ENCODE peak calls at places on chromosomes 6 and 20, in six cellular contexts. B is breast epithelium; Z is NCI-H2029 treated with DMSO at 0.1 percent for 48 hours; F is EH; J is effector CD4-positive, alpha-beta T cell; N is NCI-H2081. U is an unnamed sample.
A peak's percentile ranks its signal among the peaks of the same experiment; 100 is the strongest.

GRCh38 chr6:5751525-5752252 is 255.0 kb downstream of the NRN1 start:
- DNase-seq in B (no peak), Z (no peak), F (peak; percentile 38), J (no peak), N (no peak), U (no peak)

GRCh38 chr20:36435799-36436541 is 105.3 kb upstream of the MYL9 start:
- DNase-seq in B (peak; percentile 78), Z (peak; percentile 52), F (peak; percentile 55), J (peak; percentile 79), N (peak; percentile 88), U (peak; percentile 86)

GRCh38 chr6:37173573-37174195 is 3.7 kb downstream of the PIM1 start:
- DNase-seq in B (no peak), Z (no peak), F (no peak), J (peak; percentile 34), N (no peak), U (no peak)

GRCh38 chr6:26205625-26206574 is 118.7 kb downstream of the HFE start:
- DNase-seq in B (no peak), Z (peak; percentile 70), F (peak; percentile 90), J (no peak), N (peak; percentile 64), U (no peak)

GRCh38 chr6:32604434-32604877 is 14.8 kb upstream of the HLA-DRB1 start:
- DNase-seq in B (no peak), Z (no peak), F (no peak), J (no peak), N (no peak), U (no peak)

GRCh38 chr20:4951299-4951698 is 50.0 kb downstream of the SLC23A2 start:
- DNase-seq in B (no peak), Z (no peak), F (peak; percentile 77), J (no peak), N (no peak), U (no peak)

GRCh38 chr6:142907017-142907470 is 37.9 kb downstream of the HIVEP2 start:
- DNase-seq in B (no peak), Z (no peak), F (no peak), J (no peak), N (no peak), U (no peak)

GRCh38 chr20:2349801-2350200 is 30.9 kb upstream of the TGM6 start:
- DNase-seq in B (no peak), Z (no peak), F (peak; percentile 54), J (no peak), N (no peak), U (no peak)

GRCh38 chr20:19110285-19110684 is 102.2 kb upstream of the SLC24A3 start:
- DNase-seq in B (no peak), Z (no peak), F (no peak), J (no peak), N (no peak), U (no peak)

GRCh38 chr6:151440930-151441329 is 11.0 kb downstream of the RMND1 start:
- DNase-seq in B (no peak), Z (no peak), F (peak; percentile 48), J (no peak), N (no peak), U (no peak)

GRCh38 chr6:48978016-48978415 is 485.0 kb downstream of the MMUT start:
- DNase-seq in B (no peak), Z (no peak), F (peak; percentile 9), J (no peak), N (no peak), U (no peak)

GRCh38 chr6:39048481-39049399 is at the start of gene GLP1R:
- DNase-seq in B (no peak), Z (no peak), F (no peak), J (no peak), N (no peak), U (no peak)

GRCh38 chr6:157107915-157108651 is 215.2 kb downstream of the TMEM242 start:
- DNase-seq in B (no peak), Z (no peak), F (peak; percentile 92), J (no peak), N (no peak), U (no peak)

GRCh38 chr20:32028647-32029372 is 18.6 kb downstream of the CCM2L start:
- DNase-seq in B (no peak), Z (no peak), F (no peak), J (no peak), N (no peak), U (no peak)

GRCh38 chr6:110039996-110040383 is 61.9 kb downstream of the GPR6 start:
- DNase-seq in B (no peak), Z (peak; percentile 33), F (peak; percentile 49), J (peak; percentile 12), N (peak; percentile 61), U (no peak)

GRCh38 chr6:143689852-143690251 is 12.1 kb downstream of the PHACTR2 start:
- DNase-seq in B (no peak), Z (no peak), F (peak; percentile 57), J (no peak), N (no peak), U (no peak)

GRCh38 chr6:161489626-161490306 is 215.9 kb upstream of the AGPAT4 start:
- DNase-seq in B (no peak), Z (no peak), F (no peak), J (no peak), N (no peak), U (no peak)

GRCh38 chr6:127554435-127555006 is 22.5 kb upstream of the C6orf58 start:
- DNase-seq in B (no peak), Z (no peak), F (peak; percentile 49), J (no peak), N (peak; percentile 16), U (no peak)

GRCh38 chr6:38404355-38404754 is 235.4 kb downstream of the BTBD9 start:
- DNase-seq in B (no peak), Z (no peak), F (no peak), J (no peak), N (peak; percentile 5), U (no peak)

GRCh38 chr20:31913431-31914157 is 38.3 kb downstream of the PDRG1 start:
- DNase-seq in B (no peak), Z (no peak), F (no peak), J (no peak), N (no peak), U (no peak)

GRCh38 chr6:31822038-31822821 is 5.3 kb upstream of the HSPA1B start:
- DNase-seq in B (peak; percentile 80), Z (no peak), F (peak; percentile 92), J (peak; percentile 54), N (peak; percentile 51), U (peak; percentile 83)

GRCh38 chr20:52047811-52048302 is 143.7 kb downstream of the ZFP64 start:
- DNase-seq in B (no peak), Z (no peak), F (peak; percentile 38), J (no peak), N (no peak), U (no peak)

GRCh38 chr6:29637247-29637646 is 4.3 kb upstream of the GABBR1 start:
- DNase-seq in B (no peak), Z (no peak), F (no peak), J (no peak), N (no peak), U (no peak)

GRCh38 chr6:140806431-140806830 is 1326.3 kb upstream of the GJE1 start:
- DNase-seq in B (no peak), Z (no peak), F (peak; percentile 50), J (no peak), N (no peak), U (no peak)

GRCh38 chr6:53581161-53581560 is 36.3 kb upstream of the GCLC start:
- DNase-seq in B (no peak), Z (no peak), F (peak; percentile 65), J (no peak), N (no peak), U (no peak)

U was measured in left colon.